ENCODE peak calls at places on chromosomes 2 and 18, in nine cellular contexts. T is heart right ventricle; W is fibroblast of lung; Z is CD8-positive, alpha-beta T cell; K is K562; F is mammary epithelial cell; Q is uterus; G is CD8-positive, alpha-beta memory T cell; H is adrenal gland. D is an unnamed sample.
A peak's percentile ranks its signal among the peaks of the same experiment; 100 is the strongest.

GRCh38 chr2:187774551-187775071 is 220.4 kb upstream of the TFPI start:
- DNase-seq in T (no peak), W (peak; percentile 51), Z (no peak), K (no peak), F (peak; percentile 79), Q (no peak), G (no peak), H (no peak), D (no peak)

GRCh38 chr18:8657873-8658521 is 47.4 kb upstream of the MTCL1 start:
- DNase-seq in T (no peak), W (peak; percentile 42), Z (no peak), K (no peak), F (no peak), Q (no peak), G (no peak), H (no peak), D (no peak)

GRCh38 chr2:222707689-222708273 is 36.3 kb downstream of the MOGAT1 start:
- DNase-seq in T (no peak), W (peak; percentile 32), Z (no peak), K (no peak), F (peak; percentile 68), Q (no peak), G (no peak), H (no peak), D (no peak)

GRCh38 chr2:101999122-101999789 is 7.5 kb downstream of the IL1R2 start:
- DNase-seq in T (no peak), W (no peak), Z (no peak), K (no peak), F (peak; percentile 73), Q (no peak), G (no peak), H (no peak), D (no peak)

GRCh38 chr2:226673314-226673723 is 126.3 kb downstream of the IRS1 start:
- DNase-seq in T (peak; percentile 23), W (peak; percentile 91), Z (no peak), K (no peak), F (peak; percentile 81), Q (no peak), G (no peak), H (peak; percentile 79), D (no peak)

GRCh38 chr2:218256612-218257350 is 4.0 kb upstream of the GPBAR1 start:
- DNase-seq in T (no peak), W (no peak), Z (no peak), K (no peak), F (no peak), Q (no peak), G (no peak), H (no peak), D (peak; percentile 53)

GRCh38 chr2:58607479-58607878 is 366.4 kb upstream of the FANCL start:
- DNase-seq in T (no peak), W (no peak), Z (no peak), K (no peak), F (no peak), Q (no peak), G (no peak), H (no peak), D (no peak)

GRCh38 chr18:56413862-56414261 is 224.5 kb downstream of the TXNL1 start:
- DNase-seq in T (no peak), W (no peak), Z (no peak), K (no peak), F (no peak), Q (no peak), G (no peak), H (no peak), D (no peak)

GRCh38 chr18:39959839-39960238 is 1995.2 kb upstream of the PIK3C3 start:
- DNase-seq in T (no peak), W (no peak), Z (no peak), K (no peak), F (peak; percentile 85), Q (no peak), G (no peak), H (no peak), D (no peak)

GRCh38 chr2:196823750-196824149 is 14.6 kb upstream of the C2orf66 start:
- DNase-seq in T (no peak), W (peak; percentile 64), Z (no peak), K (no peak), F (peak; percentile 67), Q (no peak), G (no peak), H (no peak), D (no peak)
- H3K27ac ChIP-seq in T (no peak overlapping the region), W (no peak overlapping the region), Z (no peak overlapping the region), K (no peak overlapping the region), F (no peak overlapping the region), Q (no peak overlapping the region), G (no peak overlapping the region), H (no peak overlapping the region), D (no peak overlapping the region)

DNA sequence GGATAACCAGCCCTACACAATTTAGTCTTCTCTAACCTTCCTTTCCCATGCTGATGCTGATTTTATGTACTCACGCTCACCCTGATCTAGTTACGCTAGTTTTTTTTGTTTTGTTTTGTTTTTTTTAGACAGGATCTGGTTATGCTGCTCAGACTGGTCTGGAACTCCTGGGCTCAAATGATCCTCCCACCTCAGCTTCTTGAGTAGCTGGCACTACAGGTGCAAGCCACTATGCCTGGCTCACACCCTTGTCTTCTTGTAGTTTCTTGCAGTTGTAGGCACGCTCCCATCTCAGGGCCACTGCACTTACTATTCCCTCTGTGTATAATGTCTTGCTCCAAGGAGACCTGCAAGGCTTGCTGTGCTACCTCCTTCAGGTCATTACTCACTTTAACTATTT is 6.2 kb downstream of the PELI1 start:
- DNase-seq in T (no peak), W (no peak), Z (no peak), K (no peak), F (peak; percentile 34), Q (no peak), G (no peak), H (no peak), D (no peak)
- H3K4me1 ChIP-seq in T (peaks cover 91% of the 10 kb centered on the region), W (peaks cover 5% of the 10 kb centered on the region), Z (peaks cover 47% of the 10 kb centered on the region), K (peaks cover 20% of the 10 kb centered on the region), F (peaks cover 45% of the 10 kb centered on the region), Q (peaks cover 11% of the 10 kb centered on the region), G (peaks cover 46% of the 10 kb centered on the region), H (peaks cover 6% of the 10 kb centered on the region), D (peaks cover 43% of the 10 kb centered on the region)

GRCh38 chr2:8120979-8121825 is 560.7 kb upstream of the ID2 start:
- DNase-seq in T (no peak), W (no peak), Z (no peak), K (no peak), F (no peak), Q (no peak), G (no peak), H (no peak), D (no peak)

GRCh38 chr2:8119782-8120551 is 561.9 kb upstream of the ID2 start:
- DNase-seq in T (no peak), W (peak; percentile 71), Z (no peak), K (no peak), F (peak; percentile 83), Q (no peak), G (no peak), H (peak; percentile 70), D (no peak)

GRCh38 chr2:8116661-8117060 is 565.2 kb upstream of the ID2 start:
- DNase-seq in T (no peak), W (no peak), Z (no peak), K (no peak), F (no peak), Q (no peak), G (no peak), H (no peak), D (no peak)

GRCh38 chr2:8121826-8122505 is 559.9 kb upstream of the ID2 start:
- DNase-seq in T (no peak), W (no peak), Z (no peak), K (no peak), F (no peak), Q (no peak), G (no peak), H (no peak), D (no peak)

DNA sequence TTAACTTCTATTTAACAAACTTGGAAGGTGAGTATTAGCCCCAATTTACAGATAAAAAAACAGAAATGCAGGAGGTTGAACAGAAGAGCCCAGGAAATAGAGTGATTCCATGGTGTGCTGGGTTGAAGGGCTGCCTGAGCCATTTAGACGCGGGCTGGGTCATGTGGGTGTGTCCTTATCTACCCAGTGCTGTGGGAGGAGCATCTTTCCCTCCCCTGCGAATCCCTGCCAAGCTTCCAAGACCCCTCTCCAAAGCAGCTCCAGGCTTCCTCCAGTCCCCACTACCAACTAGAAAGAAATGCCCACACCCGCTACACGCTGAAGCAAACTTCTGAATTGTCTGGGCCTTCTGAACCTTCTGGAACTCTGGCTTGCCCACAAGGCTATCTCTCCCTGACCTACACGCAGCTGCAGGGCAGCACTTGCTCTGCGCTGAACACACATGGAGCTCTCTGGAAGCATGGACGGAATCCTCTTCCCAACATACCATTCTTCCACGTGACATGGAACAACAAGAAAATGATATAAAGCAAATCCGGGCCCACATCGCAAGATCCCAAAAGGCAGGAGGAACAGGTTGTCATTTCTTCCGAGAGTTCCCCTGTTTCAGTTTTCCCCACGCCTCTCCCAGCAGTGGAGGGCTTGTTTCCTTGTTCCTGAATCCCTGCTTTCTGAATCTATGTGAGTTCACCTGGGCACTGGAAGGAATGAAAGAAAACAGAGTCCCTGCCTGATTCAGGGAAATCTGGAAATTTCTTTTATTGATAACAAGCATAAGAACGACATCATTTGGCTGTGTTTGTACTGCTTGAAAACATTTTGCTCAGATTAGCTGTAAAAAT is 562.7 kb upstream of the ID2 start:
- DNase-seq in T (no peak), W (no peak), Z (no peak), K (no peak), F (no peak), Q (no peak), G (no peak), H (no peak), D (no peak)
- H3K27ac ChIP-seq in T (peak overlapping the region; percentile 21), W (no peak overlapping the region), Z (no peak overlapping the region), K (no peak overlapping the region), F (peak overlapping the region; percentile 51), Q (no peak overlapping the region), G (no peak overlapping the region), H (peak overlapping the region; percentile 86), D (no peak overlapping the region)

GRCh38 chr2:45497355-45497754 is 113.7 kb downstream of the SRBD1 start:
- DNase-seq in T (no peak), W (no peak), Z (no peak), K (no peak), F (no peak), Q (no peak), G (no peak), H (no peak), D (no peak)

GRCh38 chr2:45498661-45499550 is 112.2 kb downstream of the SRBD1 start:
- DNase-seq in T (no peak), W (no peak), Z (no peak), K (no peak), F (peak; percentile 32), Q (no peak), G (no peak), H (no peak), D (no peak)

GRCh38 chr2:45494275-45494977 is 116.6 kb downstream of the SRBD1 start:
- DNase-seq in T (peak; percentile 46), W (peak; percentile 89), Z (no peak), K (peak; percentile 27), F (peak; percentile 33), Q (no peak), G (peak; percentile 32), H (no peak), D (no peak)

GRCh38 chr2:45494978-45495293 is 116.1 kb downstream of the SRBD1 start:
- DNase-seq in T (no peak), W (no peak), Z (no peak), K (no peak), F (no peak), Q (no peak), G (no peak), H (no peak), D (no peak)

DNA sequence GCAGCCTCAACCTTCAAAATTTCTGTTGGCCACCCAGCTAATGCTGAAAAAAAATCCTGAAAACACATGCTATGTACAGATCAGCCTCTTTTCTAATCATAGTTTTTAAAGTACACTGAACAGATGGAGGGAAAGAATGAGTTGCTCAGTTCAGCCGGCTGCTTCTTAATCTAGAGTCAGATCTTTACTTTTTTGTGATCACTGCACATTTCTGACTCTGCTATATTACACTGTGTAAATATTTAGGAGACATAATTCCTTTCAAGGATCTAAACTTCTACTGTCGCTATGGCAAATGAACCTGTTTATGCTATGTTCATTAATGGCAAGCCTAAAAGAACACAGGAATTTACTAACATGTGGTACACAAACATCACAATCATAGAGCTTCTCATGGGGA is 114.2 kb downstream of the SRBD1 start:
- DNase-seq in T (no peak), W (no peak), Z (no peak), K (no peak), F (no peak), Q (no peak), G (no peak), H (no peak), D (no peak)
- H3K4me1 ChIP-seq in T (no peaks in the 10 kb centered on the region), W (no peaks in the 10 kb centered on the region), Z (no peaks in the 10 kb centered on the region), K (no peaks in the 10 kb centered on the region), F (no peaks in the 10 kb centered on the region), Q (no peaks in the 10 kb centered on the region), G (no peaks in the 10 kb centered on the region), H (no peaks in the 10 kb centered on the region), D (no peaks in the 10 kb centered on the region)

D was measured in tibial artery.